ENCODE peak calls at places on chromosomes 12 and 14, in seven cellular contexts. One of them, this sample, is unnamed. For H3K4me1, the result is how much of the 10 kb centered on the place peaks cover.

GRCh38 chr12:53219956-53220856 is 11.8 kb downstream of the RARG start:
- DNase-seq in tibial artery: no peak
- DNase-seq in CD8-positive, alpha-beta T cell: peak
- DNase-seq in heart left ventricle: peak
- DNase-seq in Peyer's patch: peak
- DNase-seq in adrenal gland: peak
- DNase-seq in A549: peak
- DNase-seq in this sample: peak

GRCh38 chr14:103103461-103104388 is 9.2 kb downstream of the EXOC3L4 start:
- DNase-seq in tibial artery: no peak
- DNase-seq in CD8-positive, alpha-beta T cell: no peak
- DNase-seq in heart left ventricle: no peak
- DNase-seq in Peyer's patch: peak
- DNase-seq in adrenal gland: no peak
- DNase-seq in A549: peak
- DNase-seq in this sample: peak

GRCh38 chr14:33848706-33849454 is 102.0 kb downstream of the EGLN3 start:
- DNase-seq in tibial artery: peak
- DNase-seq in CD8-positive, alpha-beta T cell: no peak
- DNase-seq in heart left ventricle: peak
- DNase-seq in Peyer's patch: peak
- DNase-seq in adrenal gland: peak
- DNase-seq in A549: peak
- DNase-seq in this sample: no peak

GRCh38 chr12:121240484-121241202 is 30.7 kb downstream of the P2RX4 start:
- DNase-seq in tibial artery: peak
- DNase-seq in CD8-positive, alpha-beta T cell: peak
- DNase-seq in heart left ventricle: peak
- DNase-seq in Peyer's patch: peak
- DNase-seq in adrenal gland: peak
- DNase-seq in A549: no peak
- DNase-seq in this sample: peak

GRCh38 chr12:100024974-100025555 is 40.3 kb upstream of the ANKS1B start:
- DNase-seq in tibial artery: no peak
- DNase-seq in CD8-positive, alpha-beta T cell: no peak
- DNase-seq in heart left ventricle: no peak
- DNase-seq in Peyer's patch: no peak
- DNase-seq in adrenal gland: no peak
- DNase-seq in A549: no peak
- DNase-seq in this sample: no peak

GRCh38 chr12:106861984-106862894 is 87.8 kb downstream of the RIC8B start:
- DNase-seq in tibial artery: no peak
- DNase-seq in CD8-positive, alpha-beta T cell: no peak
- DNase-seq in heart left ventricle: no peak
- DNase-seq in Peyer's patch: no peak
- DNase-seq in adrenal gland: no peak
- DNase-seq in A549: peak
- DNase-seq in this sample: no peak

GRCh38 chr14:73743431-73743931 is 29.3 kb upstream of the PNMA1 start:
- DNase-seq in tibial artery: no peak
- DNase-seq in CD8-positive, alpha-beta T cell: no peak
- DNase-seq in heart left ventricle: no peak
- DNase-seq in Peyer's patch: peak
- DNase-seq in adrenal gland: no peak
- DNase-seq in A549: no peak
- DNase-seq in this sample: no peak

GRCh38 chr12:25107920-25108319 is 87.0 kb downstream of the DNAI7 start:
- DNase-seq in tibial artery: no peak
- DNase-seq in CD8-positive, alpha-beta T cell: no peak
- DNase-seq in heart left ventricle: no peak
- DNase-seq in Peyer's patch: no peak
- DNase-seq in adrenal gland: no peak
- DNase-seq in A549: no peak
- DNase-seq in this sample: no peak

GRCh38 chr14:94857985-94858384 is 88.1 kb upstream of the GSC start:
- DNase-seq in tibial artery: no peak
- DNase-seq in CD8-positive, alpha-beta T cell: no peak
- DNase-seq in heart left ventricle: no peak
- DNase-seq in Peyer's patch: no peak
- DNase-seq in adrenal gland: no peak
- DNase-seq in A549: no peak
- DNase-seq in this sample: no peak

GRCh38 chr14:75793806-75794205 is 132.8 kb downstream of the TTLL5 start:
- DNase-seq in tibial artery: no peak
- DNase-seq in CD8-positive, alpha-beta T cell: no peak
- DNase-seq in heart left ventricle: no peak
- DNase-seq in Peyer's patch: no peak
- DNase-seq in adrenal gland: no peak
- DNase-seq in A549: peak
- DNase-seq in this sample: no peak

GRCh38 chr14:52911904-52912303 is 38.9 kb downstream of the FERMT2 start:
- DNase-seq in tibial artery: no peak
- DNase-seq in CD8-positive, alpha-beta T cell: no peak
- DNase-seq in heart left ventricle: no peak
- DNase-seq in Peyer's patch: no peak
- DNase-seq in adrenal gland: no peak
- DNase-seq in A549: no peak
- DNase-seq in this sample: no peak

GRCh38 chr12:58804749-58805148 is 115.6 kb downstream of the LRIG3 start:
- DNase-seq in tibial artery: no peak
- DNase-seq in CD8-positive, alpha-beta T cell: no peak
- DNase-seq in heart left ventricle: no peak
- DNase-seq in Peyer's patch: no peak
- DNase-seq in adrenal gland: no peak
- DNase-seq in A549: peak
- DNase-seq in this sample: no peak
- TF ChIP-seq CTCF in tibial artery: no peak
- TF ChIP-seq CTCF in CD8-positive, alpha-beta T cell: no peak
- TF ChIP-seq CTCF in heart left ventricle: no peak
- TF ChIP-seq CTCF in Peyer's patch: no peak
- TF ChIP-seq CTCF in adrenal gland: no peak
- TF ChIP-seq CTCF in A549: peak
- TF ChIP-seq CTCF in this sample: peak

GRCh38 chr12:10557329-10557728 is 51.6 kb downstream of the EIF2S3B start:
- DNase-seq in tibial artery: no peak
- DNase-seq in CD8-positive, alpha-beta T cell: no peak
- DNase-seq in heart left ventricle: no peak
- DNase-seq in Peyer's patch: no peak
- DNase-seq in adrenal gland: no peak
- DNase-seq in A549: no peak
- DNase-seq in this sample: no peak

GRCh38 chr12:10558291-10558690 is 52.6 kb downstream of the EIF2S3B start:
- DNase-seq in tibial artery: no peak
- DNase-seq in CD8-positive, alpha-beta T cell: no peak
- DNase-seq in heart left ventricle: no peak
- DNase-seq in Peyer's patch: no peak
- DNase-seq in adrenal gland: no peak
- DNase-seq in A549: no peak
- DNase-seq in this sample: no peak

GRCh38 chr12:10562306-10562933 is 51.0 kb downstream of the MAGOHB start:
- DNase-seq in tibial artery: no peak
- DNase-seq in CD8-positive, alpha-beta T cell: no peak
- DNase-seq in heart left ventricle: no peak
- DNase-seq in Peyer's patch: no peak
- DNase-seq in adrenal gland: no peak
- DNase-seq in A549: peak
- DNase-seq in this sample: no peak

GRCh38 chr12:10557766-10558165 is 52.1 kb downstream of the EIF2S3B start:
- DNase-seq in tibial artery: no peak
- DNase-seq in CD8-positive, alpha-beta T cell: no peak
- DNase-seq in heart left ventricle: no peak
- DNase-seq in Peyer's patch: no peak
- DNase-seq in adrenal gland: no peak
- DNase-seq in A549: no peak
- DNase-seq in this sample: no peak

GRCh38 chr12:10559241-10559640 is 53.6 kb downstream of the EIF2S3B start:
- DNase-seq in tibial artery: no peak
- DNase-seq in CD8-positive, alpha-beta T cell: peak
- DNase-seq in heart left ventricle: no peak
- DNase-seq in Peyer's patch: peak
- DNase-seq in adrenal gland: no peak
- DNase-seq in A549: no peak
- DNase-seq in this sample: no peak
- H3K4me1 ChIP-seq in tibial artery: under half
- H3K4me1 ChIP-seq in CD8-positive, alpha-beta T cell: half or more
- H3K4me1 ChIP-seq in heart left ventricle: under half
- H3K4me1 ChIP-seq in Peyer's patch: under half
- H3K4me1 ChIP-seq in adrenal gland: under half
- H3K4me1 ChIP-seq in A549: under half
- H3K4me1 ChIP-seq in this sample: under half

DNA sequence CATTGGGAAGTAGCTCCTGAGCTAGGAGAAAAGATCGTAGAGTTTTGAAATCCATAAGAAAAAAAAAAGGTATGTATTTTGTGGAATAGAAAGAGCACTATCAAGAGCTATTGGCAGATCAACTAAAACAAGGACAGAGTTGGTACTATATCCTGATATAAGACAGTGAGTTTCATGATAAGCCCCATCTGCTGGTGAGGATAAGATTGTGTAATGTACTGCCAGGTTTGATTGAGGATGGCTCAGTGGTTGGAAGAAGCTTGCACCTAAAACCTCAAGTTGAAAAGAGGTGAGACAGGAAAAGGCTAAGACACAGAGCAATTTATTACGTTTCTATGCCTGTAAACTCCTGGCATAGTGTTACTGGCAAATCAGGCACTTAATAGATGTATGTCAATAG is 525.6 kb downstream of the FLRT2 start:
- DNase-seq in tibial artery: no peak
- DNase-seq in CD8-positive, alpha-beta T cell: no peak
- DNase-seq in heart left ventricle: no peak
- DNase-seq in Peyer's patch: no peak
- DNase-seq in adrenal gland: no peak
- DNase-seq in A549: peak
- DNase-seq in this sample: no peak
- TF ChIP-seq CTCF in tibial artery: no peak
- TF ChIP-seq CTCF in CD8-positive, alpha-beta T cell: no peak
- TF ChIP-seq CTCF in heart left ventricle: no peak
- TF ChIP-seq CTCF in Peyer's patch: no peak
- TF ChIP-seq CTCF in adrenal gland: no peak
- TF ChIP-seq CTCF in A549: no peak
- TF ChIP-seq CTCF in this sample: no peak

DNA sequence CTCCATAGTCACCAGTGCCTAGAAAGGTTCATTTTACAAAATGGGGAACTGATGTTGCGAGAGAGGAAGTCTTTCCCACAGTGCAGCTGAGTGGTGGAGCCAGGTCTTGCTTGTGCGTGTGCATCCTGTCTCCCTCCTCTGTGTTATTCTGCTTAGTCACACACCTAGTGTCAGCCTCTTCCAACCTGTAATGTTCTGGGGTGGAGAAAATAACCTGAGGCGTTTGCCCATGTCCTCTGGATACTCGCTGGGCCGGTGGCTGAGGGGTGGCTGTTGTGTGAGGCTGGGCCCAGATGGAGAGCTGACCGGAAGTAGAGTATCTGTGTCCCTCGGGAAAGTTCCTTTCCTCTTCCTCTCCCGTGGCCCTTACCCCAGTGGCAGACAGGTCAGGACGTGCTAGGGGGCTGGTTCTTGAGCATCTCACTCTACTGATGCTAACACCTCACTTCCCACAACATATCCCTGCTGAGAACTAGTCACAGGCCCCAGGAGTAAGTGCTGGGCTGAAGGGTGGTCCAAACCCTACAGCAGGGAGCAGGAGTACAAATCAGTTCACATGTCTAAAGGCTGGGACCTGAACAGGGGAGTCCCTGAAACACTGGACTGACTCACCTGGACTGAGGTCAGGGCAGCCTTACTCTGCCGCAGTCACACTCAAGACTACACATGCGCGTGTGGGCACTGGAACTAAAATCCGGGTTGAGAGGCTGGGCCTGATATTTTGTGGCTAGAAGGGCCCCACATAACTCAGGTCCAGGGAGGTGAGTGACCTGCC is 7.0 kb downstream of the MLF2 start:
- DNase-seq in tibial artery: no peak
- DNase-seq in CD8-positive, alpha-beta T cell: no peak
- DNase-seq in heart left ventricle: no peak
- DNase-seq in Peyer's patch: peak
- DNase-seq in adrenal gland: no peak
- DNase-seq in A549: no peak
- DNase-seq in this sample: no peak
- H3K4me1 ChIP-seq in tibial artery: under half
- H3K4me1 ChIP-seq in CD8-positive, alpha-beta T cell: under half
- H3K4me1 ChIP-seq in heart left ventricle: under half
- H3K4me1 ChIP-seq in Peyer's patch: under half
- H3K4me1 ChIP-seq in adrenal gland: under half
- H3K4me1 ChIP-seq in A549: under half
- H3K4me1 ChIP-seq in this sample: under half

GRCh38 chr12:103768467-103769123 is 72.4 kb downstream of the NT5DC3 start:
- DNase-seq in tibial artery: no peak
- DNase-seq in CD8-positive, alpha-beta T cell: no peak
- DNase-seq in heart left ventricle: no peak
- DNase-seq in Peyer's patch: no peak
- DNase-seq in adrenal gland: no peak
- DNase-seq in A549: peak
- DNase-seq in this sample: no peak
- TF ChIP-seq CTCF in tibial artery: no peak
- TF ChIP-seq CTCF in CD8-positive, alpha-beta T cell: no peak
- TF ChIP-seq CTCF in heart left ventricle: no peak
- TF ChIP-seq CTCF in Peyer's patch: no peak
- TF ChIP-seq CTCF in adrenal gland: no peak
- TF ChIP-seq CTCF in A549: peak
- TF ChIP-seq CTCF in this sample: no peak

DNA sequence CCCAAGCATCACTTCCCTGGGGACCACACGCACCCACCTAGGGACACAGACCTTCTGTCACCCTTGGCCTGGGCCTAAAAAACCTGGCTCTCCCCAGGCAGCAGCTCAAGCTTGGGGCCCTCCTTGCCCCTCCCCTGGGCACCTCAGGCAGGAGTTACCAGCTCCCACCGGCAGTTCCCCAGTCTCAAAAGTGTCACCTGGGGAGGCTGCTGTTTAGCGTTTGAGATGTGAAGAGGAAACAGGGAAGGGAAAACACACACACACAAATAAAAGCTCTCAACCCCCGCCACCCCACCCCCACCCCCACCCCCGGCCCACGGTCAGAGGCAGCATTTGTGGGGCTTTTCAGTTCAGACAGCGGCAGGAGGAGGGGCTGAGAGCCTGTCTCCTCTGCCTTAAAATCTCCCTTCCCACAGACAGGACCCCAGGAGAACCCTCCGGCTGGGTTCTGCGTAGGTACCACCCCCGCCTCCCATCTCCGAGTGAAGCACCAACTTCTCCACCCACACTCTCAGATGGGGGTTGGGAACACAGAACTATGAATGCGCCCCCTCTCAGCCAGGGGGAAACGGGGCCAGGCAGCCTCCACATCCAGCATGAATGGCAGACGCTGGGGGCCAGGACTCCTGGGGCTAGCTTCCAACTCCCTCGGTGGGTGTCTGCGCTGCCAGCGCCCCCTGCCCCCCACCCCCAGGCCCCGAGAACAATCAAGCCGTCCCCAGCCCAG is 3.0 kb downstream of the NCOR2 start:
- DNase-seq in tibial artery: no peak
- DNase-seq in CD8-positive, alpha-beta T cell: no peak
- DNase-seq in heart left ventricle: no peak
- DNase-seq in Peyer's patch: no peak
- DNase-seq in adrenal gland: no peak
- DNase-seq in A549: no peak
- DNase-seq in this sample: no peak
- H3K4me1 ChIP-seq in tibial artery: half or more
- H3K4me1 ChIP-seq in CD8-positive, alpha-beta T cell: under half
- H3K4me1 ChIP-seq in heart left ventricle: under half
- H3K4me1 ChIP-seq in Peyer's patch: under half
- H3K4me1 ChIP-seq in adrenal gland: under half
- H3K4me1 ChIP-seq in A549: under half
- H3K4me1 ChIP-seq in this sample: half or more